ENCODE peak calls at places on chromosome 17, in eight cellular contexts. V, L, Z, P, W, T, J and X are unnamed samples.

GRCh38 chr17:17121162-17121561 is 78.9 kb downstream of the MPRIP start:
- DNase-seq in P (no peak), T (no peak), W (no peak), J (no peak), Z (no peak), V (no peak), L (no peak), X (no peak)

GRCh38 chr17:34254651-34255380 is at the start of gene CCL2:
- DNase-seq in T (peak), J (peak), Z (peak), W (peak), P (no peak), L (peak), V (no peak), X (no peak)

GRCh38 chr17:32503251-32504165 is 16.7 kb downstream of the CDK5R1 start:
- DNase-seq in Z (no peak), W (no peak), J (no peak), L (no peak), T (no peak), V (no peak), P (no peak), X (peak)

GRCh38 chr17:31654936-31655335 is 204.1 kb downstream of the COPRS start:
- DNase-seq in L (no peak), Z (peak), T (no peak), W (no peak), J (no peak), P (no peak), V (no peak), X (peak)

GRCh38 chr17:47720754-47721533 is 12.1 kb upstream of the TBX21 start:
- DNase-seq in T (no peak), V (no peak), L (no peak), P (peak), J (no peak), Z (no peak), W (no peak), X (peak)

GRCh38 chr17:37676115-37676925 is 33.1 kb upstream of the DDX52 start:
- DNase-seq in Z (peak), W (no peak), P (no peak), J (no peak), L (no peak), V (no peak), T (no peak), X (no peak)

GRCh38 chr17:48016112-48016511 is 21.5 kb downstream of the COPZ2 start:
- DNase-seq in Z (peak), T (no peak), L (no peak), P (no peak), W (no peak), J (no peak), V (no peak), X (peak)

GRCh38 chr17:57107498-57108101 is 22.6 kb downstream of the AKAP1 start:
- DNase-seq in J (no peak), L (no peak), T (no peak), Z (peak), W (peak), V (no peak), P (no peak), X (peak)

GRCh38 chr17:34252138-34252889 is 2.8 kb upstream of the CCL2 start:
- DNase-seq in P (peak), V (no peak), T (peak), Z (peak), J (peak), W (peak), L (peak), X (no peak)

GRCh38 chr17:77666480-77666879 is 292.0 kb upstream of the TNRC6C start:
- DNase-seq in T (no peak), L (no peak), J (no peak), W (no peak), V (no peak), P (no peak), Z (no peak), X (no peak)

GRCh38 chr17:75267403-75268232 is 3.4 kb downstream of the MIF4GD start:
- DNase-seq in P (no peak), Z (no peak), W (no peak), L (no peak), V (peak), T (no peak), J (no peak), X (no peak)

GRCh38 chr17:37327341-37328090 is 48.3 kb upstream of the C17orf78 start:
- DNase-seq in W (no peak), L (no peak), T (no peak), V (no peak), Z (peak), P (no peak), J (no peak), X (no peak)

GRCh38 chr17:80942360-80943345 is 49.0 kb upstream of the CHMP6 start:
- DNase-seq in P (no peak), L (peak), T (peak), J (peak), Z (peak), V (no peak), W (peak), X (no peak)

GRCh38 chr17:81420769-81421462 is 25.7 kb downstream of the BAHCC1 start:
- DNase-seq in J (no peak), P (no peak), V (no peak), W (peak), Z (peak), T (peak), L (peak), X (no peak)

GRCh38 chr17:2125013-2125535 is 70.2 kb downstream of the HIC1 start:
- DNase-seq in T (no peak), W (no peak), V (no peak), J (no peak), L (no peak), P (no peak), Z (peak), X (no peak)

GRCh38 chr17:17570798-17571716 is 20.5 kb downstream of the PEMT start:
- DNase-seq in W (peak), P (no peak), T (peak), L (peak), V (no peak), J (peak), Z (no peak), X (no peak)

GRCh38 chr17:39926588-39927100 is 757 bp downstream of the ORMDL3 start:
- DNase-seq in T (no peak), P (peak), Z (no peak), W (peak), V (peak), L (peak), J (peak), X (no peak)
- TF ChIP-seq POLR2A in T (no peak), P (no peak), Z (no peak), W (no peak), V (no peak), L (peak), J (no peak), X (no peak)

GRCh38 chr17:7572588-7573323 is 6.7 kb upstream of the CD68 start:
- DNase-seq in V (peak), Z (peak), T (peak), P (peak), L (peak), J (peak), W (peak), X (peak)

GRCh38 chr17:7574176-7574953 is 5.1 kb upstream of the CD68 start:
- DNase-seq in W (no peak), V (no peak), T (no peak), Z (peak), J (no peak), P (no peak), L (no peak), X (no peak)

GRCh38 chr17:7575481-7575883 is 4.0 kb upstream of the CD68 start:
- DNase-seq in V (no peak), J (no peak), P (no peak), T (no peak), L (no peak), Z (no peak), W (no peak), X (no peak)

GRCh38 chr17:7572338-7572587 is 7.2 kb upstream of the CD68 start:
- DNase-seq in W (no peak), J (no peak), Z (no peak), P (no peak), V (no peak), L (no peak), T (no peak), X (no peak)

DNA sequence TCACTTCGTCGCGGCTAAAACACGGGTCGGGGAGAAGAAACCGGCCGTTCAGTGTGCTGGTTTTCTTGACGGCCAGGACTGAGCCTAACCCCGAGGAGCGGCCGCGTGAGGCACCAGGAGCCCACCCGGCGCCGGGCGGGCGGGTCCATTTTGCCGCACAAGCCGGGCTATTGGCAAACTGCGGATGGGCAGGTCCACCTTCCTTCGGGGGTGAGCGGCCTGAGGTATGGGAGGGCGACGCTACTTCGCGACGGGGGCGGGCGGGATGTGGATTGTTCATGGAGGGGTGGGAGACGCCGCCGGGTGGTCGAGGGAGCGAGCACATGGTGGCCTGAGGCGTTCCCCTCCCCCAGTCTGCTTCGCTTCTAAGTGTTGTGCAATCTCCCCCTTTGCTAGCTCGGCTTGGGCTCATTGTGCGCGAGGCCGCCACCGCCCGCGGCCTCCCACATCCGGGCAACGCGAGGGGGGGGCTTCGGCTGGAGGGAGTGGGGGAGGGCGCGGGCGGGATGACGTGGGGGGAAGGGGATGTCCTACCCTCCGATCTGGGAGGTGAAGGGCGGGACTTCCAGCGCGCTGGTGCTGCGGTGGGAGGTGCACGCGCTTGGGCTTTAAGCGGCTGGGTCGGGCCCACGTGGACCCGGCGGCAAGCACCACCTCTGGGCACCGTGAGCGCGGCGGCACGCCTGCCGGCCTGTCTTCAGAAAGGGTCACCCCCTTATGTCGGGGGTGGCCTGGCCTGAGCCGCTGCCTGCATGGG is 5.9 kb upstream of the CD68 start:
- DNase-seq in V (peak), Z (peak), P (peak), W (peak), J (peak), T (peak), L (peak), X (peak)
- TF ChIP-seq POLR2A in V (no peak), Z (peak), P (peak), W (no peak), J (peak), T (peak), L (no peak), X (peak)

GRCh38 chr17:42830971-42831370 is 2.2 kb upstream of the PSME3 start:
- DNase-seq in L (no peak), V (no peak), W (no peak), J (no peak), Z (no peak), P (no peak), T (no peak), X (no peak)

GRCh38 chr17:42833771-42834422 is 700 bp downstream of the PSME3 start:
- DNase-seq in L (no peak), P (no peak), W (no peak), J (peak), V (peak), Z (no peak), T (no peak), X (no peak)

GRCh38 chr17:42832213-42832933 is 824 bp upstream of the PSME3 start:
- DNase-seq in V (no peak), L (no peak), T (no peak), Z (no peak), W (no peak), P (no peak), J (no peak), X (no peak)

GRCh38 chr17:42835732-42836131 is 2.5 kb downstream of the PSME3 start:
- DNase-seq in W (no peak), T (no peak), P (no peak), V (peak), Z (no peak), J (no peak), L (no peak), X (no peak)

GRCh38 chr17:42832934-42833770 is at the start of gene PSME3:
- DNase-seq in Z (peak), W (peak), J (peak), P (peak), T (peak), V (peak), L (peak), X (peak)
- TF ChIP-seq POLR2A in Z (peak), W (peak), J (peak), P (peak), T (peak), V (peak), L (peak), X (peak)

DNA sequence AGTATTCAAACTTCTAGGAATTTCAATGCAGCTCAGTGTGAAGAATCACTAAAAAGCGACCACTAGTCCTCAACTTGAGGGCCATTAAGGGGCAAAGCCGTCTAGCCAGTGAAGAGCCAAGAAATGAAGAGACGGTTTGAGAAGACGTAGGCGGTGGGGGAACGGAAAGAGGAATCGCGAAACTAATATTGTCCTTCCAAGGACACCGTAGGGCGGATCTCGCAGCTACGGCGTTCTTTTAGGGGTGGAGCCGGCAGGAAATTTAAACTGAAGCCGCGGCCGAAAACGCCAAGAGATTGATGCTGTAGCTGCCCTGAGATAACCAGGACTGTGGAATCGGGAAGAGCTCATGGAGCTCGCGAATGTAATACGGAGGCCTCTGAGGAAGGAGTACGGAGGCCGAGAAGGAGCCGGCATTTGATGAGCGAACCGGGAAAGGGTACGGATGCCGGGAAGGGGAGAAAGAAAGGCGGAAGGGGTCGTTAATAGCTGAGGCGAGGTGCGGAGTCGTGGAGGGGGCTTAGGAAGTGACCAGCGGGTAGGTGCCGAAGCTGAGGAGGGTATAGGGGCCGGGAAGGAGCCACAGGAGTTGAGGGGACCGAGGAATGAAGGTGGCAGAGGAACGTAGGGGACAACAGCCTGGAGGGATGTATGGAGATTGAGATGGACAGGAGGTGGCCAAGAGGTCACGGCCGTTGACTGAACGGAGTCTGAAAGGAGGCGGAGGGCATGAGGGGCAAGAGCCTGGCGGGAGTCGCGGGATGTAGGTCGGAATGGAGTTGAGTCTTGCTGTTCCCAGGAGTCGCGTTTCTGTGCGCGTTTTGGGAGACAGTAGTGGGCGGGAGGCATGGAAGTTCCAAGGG is at the start of gene DBF4B:
- DNase-seq in Z (peak), V (peak), T (peak), P (peak), J (peak), L (peak), W (peak), X (peak)
- TF ChIP-seq POLR2A in Z (no peak), V (peak), T (peak), P (peak), J (no peak), L (peak), W (no peak), X (peak)